ENCODE peak calls at places on chromosome 6, in eight cellular contexts. M, B, F, T, I, X, L and O are unnamed samples.
A peak's percentile ranks its signal among the peaks of the same experiment; 100 is the strongest.

GRCh38 chr6:35025241-35026188 is 115.6 kb downstream of the TCP11 start:
- DNase-seq in F (no peak), X (peak; percentile 9), M (no peak), B (no peak), L (no peak), T (no peak), I (no peak), O (no peak)

GRCh38 chr6:23016701-23017100 is 447.3 kb downstream of the HDGFL1 start:
- DNase-seq in I (no peak), X (no peak), T (no peak), M (peak; percentile 2), B (no peak), L (no peak), F (no peak), O (no peak)

GRCh38 chr6:116326392-116326717 is 44.4 kb upstream of the DSE start:
- DNase-seq in X (no peak), I (no peak), T (no peak), L (no peak), F (no peak), M (peak; percentile 42), B (no peak), O (no peak)

GRCh38 chr6:138300469-138300868 is 77.2 kb upstream of the SMIM28 start:
- DNase-seq in B (no peak), L (no peak), F (no peak), I (no peak), X (no peak), T (no peak), M (no peak), O (no peak)

GRCh38 chr6:25862199-25862598 is 11.8 kb downstream of the SLC17A3 start:
- DNase-seq in B (no peak), M (no peak), X (no peak), T (no peak), F (no peak), L (no peak), I (no peak), O (no peak)

GRCh38 chr6:156262014-156262413 is 515.2 kb upstream of the ARID1B start:
- DNase-seq in I (no peak), B (no peak), M (no peak), F (no peak), T (no peak), L (no peak), X (peak; percentile 17), O (no peak)

GRCh38 chr6:24658573-24659511 is 7.9 kb downstream of the TDP2 start:
- DNase-seq in X (no peak), I (no peak), F (no peak), B (no peak), T (no peak), L (no peak), M (peak; percentile 11), O (no peak)

GRCh38 chr6:136728033-136728939 is 64.0 kb downstream of the MAP3K5 start:
- DNase-seq in I (no peak), L (no peak), B (no peak), X (no peak), T (no peak), M (no peak), F (no peak), O (no peak)

GRCh38 chr6:154012852-154013251 is 26.2 kb upstream of the OPRM1 start:
- DNase-seq in M (no peak), L (no peak), I (no peak), B (no peak), T (no peak), F (no peak), X (no peak), O (no peak)

GRCh38 chr6:108361312-108361932 is 66.6 kb downstream of the AFG1L start:
- DNase-seq in X (peak; percentile 50), F (no peak), L (no peak), M (no peak), T (no peak), B (no peak), I (no peak), O (no peak)

GRCh38 chr6:159723259-159723658 is 4.0 kb upstream of the WTAP start:
- DNase-seq in X (no peak), T (no peak), F (no peak), L (no peak), M (no peak), I (no peak), B (no peak), O (no peak)

GRCh38 chr6:153108320-153108719 is 22.8 kb downstream of the RGS17 start:
- DNase-seq in B (no peak), L (no peak), I (no peak), T (no peak), M (peak; percentile 33), X (peak; percentile 51), F (no peak), O (no peak)

GRCh38 chr6:43060034-43060754 is 763 bp downstream of the KLC4 start:
- DNase-seq in T (no peak), I (no peak), B (no peak), X (peak; percentile 68), L (no peak), M (peak; percentile 16), F (no peak), O (no peak)